ENCODE peak calls at places on chromosomes 4 and X, in ten cellular contexts. I is cardiac muscle cell, A is A549, B is lower leg skin, P is AG09309, K is endodermal cell, R is pancreas, W is PC-3, Y is astrocyte, G is transverse colon. C is an unnamed sample.

GRCh38 chr4:173420324-173420752 is 21.4 kb upstream of the SCRG1 start:
- DNase-seq in I (peak), A (no peak), B (no peak), P (no peak), K (no peak), R (no peak), W (peak), Y (no peak), G (no peak), C (no peak)

GRCh38 chrX:45134303-45134702 is 66.4 kb downstream of the DIPK2B start:
- DNase-seq in I (peak), A (no peak), B (no peak), P (no peak), K (no peak), R (no peak), W (no peak), Y (no peak), G (no peak), C (no peak)

GRCh38 chr4:96974295-96974694 is 1134.4 kb downstream of the PDHA2 start:
- DNase-seq in I (no peak), A (no peak), B (no peak), P (no peak), K (no peak), R (no peak), W (no peak), Y (no peak), G (no peak), C (no peak)

GRCh38 chr4:173367946-173368345 is 2.8 kb upstream of the SAP30 start:
- DNase-seq in I (peak), A (no peak), B (no peak), P (no peak), K (no peak), R (no peak), W (peak), Y (peak), G (no peak), C (peak)

GRCh38 chr4:6892190-6892908 is 17.3 kb upstream of the TBC1D14 start:
- DNase-seq in I (peak), A (peak), B (peak), P (no peak), K (peak), R (no peak), W (peak), Y (peak), G (peak), C (no peak)

GRCh38 chr4:41418444-41418843 is 119.5 kb upstream of the LIMCH1 start:
- DNase-seq in I (peak), A (no peak), B (no peak), P (peak), K (peak), R (no peak), W (peak), Y (peak), G (peak), C (peak)

GRCh38 chr4:151408630-151409469 is at the start of gene FHIP1A:
- DNase-seq in I (peak), A (peak), B (peak), P (no peak), K (peak), R (peak), W (peak), Y (peak), G (peak), C (peak)

GRCh38 chrX:103488332-103488731 is 31.0 kb downstream of the RAB40A start:
- DNase-seq in I (peak), A (peak), B (no peak), P (no peak), K (no peak), R (no peak), W (peak), Y (no peak), G (no peak), C (no peak)

GRCh38 chrX:102651242-102651967 is at the start of gene GPRASP1:
- DNase-seq in I (peak), A (no peak), B (peak), P (no peak), K (peak), R (peak), W (no peak), Y (peak), G (peak), C (no peak)

GRCh38 chrX:50045808-50046207 is 123.4 kb downstream of the CLCN5 start:
- DNase-seq in I (no peak), A (no peak), B (no peak), P (no peak), K (no peak), R (no peak), W (no peak), Y (no peak), G (no peak), C (no peak)
- H3K4me3 ChIP-seq in I (no peak), A (no peak), B (no peak), P (no peak), K (no peak), R (no peak), W (no peak), Y (no peak), G (no peak), C (no peak)

DNA sequence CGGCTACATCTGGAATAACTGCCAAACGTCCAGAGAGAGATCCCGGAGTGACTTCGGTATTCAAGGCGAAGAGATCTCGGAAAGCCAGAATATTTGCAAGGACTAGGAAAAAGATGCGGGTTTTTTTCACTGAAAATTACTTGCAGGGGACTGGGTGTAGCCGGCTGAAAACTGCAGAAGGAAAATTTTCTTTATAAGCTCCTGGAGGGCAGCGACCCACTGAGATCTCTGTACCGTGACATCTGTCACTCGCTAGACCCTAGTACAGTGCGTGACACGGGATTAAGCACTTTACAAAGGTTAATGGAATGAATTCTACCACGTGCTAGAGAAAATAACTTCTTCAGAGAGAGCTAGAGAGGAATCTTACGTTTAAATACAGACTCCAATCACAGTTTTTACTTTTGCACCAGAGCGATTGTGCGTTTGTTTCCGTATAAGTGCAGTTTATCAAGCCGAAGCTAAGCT is 1.1 kb upstream of the LCORL start:
- DNase-seq in I (peak), A (no peak), B (no peak), P (no peak), K (no peak), R (no peak), W (no peak), Y (no peak), G (no peak), C (no peak)
- H3K4me3 ChIP-seq in I (peak), A (peak), B (peak), P (peak), K (peak), R (peak), W (peak), Y (peak), G (peak), C (peak)

GRCh38 chrX:122880952-122881351 is 303.1 kb upstream of the GRIA3 start:
- DNase-seq in I (no peak), A (no peak), B (no peak), P (no peak), K (peak), R (no peak), W (no peak), Y (no peak), G (no peak), C (no peak)

DNA sequence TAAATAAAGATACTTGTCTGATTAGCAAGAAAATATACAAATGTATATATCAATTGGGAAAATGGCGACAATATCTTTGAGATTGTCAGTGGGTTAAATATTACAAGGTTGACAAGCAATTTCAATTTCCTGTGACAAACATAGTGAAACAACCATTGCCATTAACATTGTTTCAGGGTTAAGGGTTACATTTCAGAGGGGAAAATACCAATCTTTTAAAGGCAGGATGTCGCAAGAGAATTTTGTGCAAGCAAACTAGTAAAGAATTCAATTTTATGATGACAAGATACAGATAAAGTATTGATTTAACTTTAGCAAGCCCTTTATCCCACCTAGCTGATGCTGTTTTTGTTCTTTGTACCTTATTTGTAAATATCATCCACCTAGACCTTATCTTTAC is 305.8 kb upstream of the GRIA3 start:
- DNase-seq in I (no peak), A (no peak), B (no peak), P (no peak), K (no peak), R (no peak), W (no peak), Y (no peak), G (no peak), C (no peak)
- H3K4me3 ChIP-seq in I (no peak), A (no peak), B (no peak), P (no peak), K (no peak), R (no peak), W (no peak), Y (no peak), G (no peak), C (no peak)

GRCh38 chr4:89049853-89050252 is 7.1 kb downstream of the FAM13A start:
- DNase-seq in I (no peak), A (no peak), B (no peak), P (no peak), K (no peak), R (no peak), W (no peak), Y (no peak), G (no peak), C (no peak)

GRCh38 chr4:89054627-89055026 is 2.4 kb downstream of the FAM13A start:
- DNase-seq in I (no peak), A (no peak), B (no peak), P (no peak), K (no peak), R (no peak), W (no peak), Y (no peak), G (no peak), C (no peak)

GRCh38 chr4:89056953-89057398 is at the start of gene FAM13A:
- DNase-seq in I (peak), A (peak), B (peak), P (peak), K (peak), R (peak), W (peak), Y (peak), G (peak), C (peak)

GRCh38 chr4:89056292-89056952 is 563 bp downstream of the FAM13A start:
- DNase-seq in I (no peak), A (no peak), B (no peak), P (no peak), K (no peak), R (no peak), W (no peak), Y (no peak), G (no peak), C (no peak)

DNA sequence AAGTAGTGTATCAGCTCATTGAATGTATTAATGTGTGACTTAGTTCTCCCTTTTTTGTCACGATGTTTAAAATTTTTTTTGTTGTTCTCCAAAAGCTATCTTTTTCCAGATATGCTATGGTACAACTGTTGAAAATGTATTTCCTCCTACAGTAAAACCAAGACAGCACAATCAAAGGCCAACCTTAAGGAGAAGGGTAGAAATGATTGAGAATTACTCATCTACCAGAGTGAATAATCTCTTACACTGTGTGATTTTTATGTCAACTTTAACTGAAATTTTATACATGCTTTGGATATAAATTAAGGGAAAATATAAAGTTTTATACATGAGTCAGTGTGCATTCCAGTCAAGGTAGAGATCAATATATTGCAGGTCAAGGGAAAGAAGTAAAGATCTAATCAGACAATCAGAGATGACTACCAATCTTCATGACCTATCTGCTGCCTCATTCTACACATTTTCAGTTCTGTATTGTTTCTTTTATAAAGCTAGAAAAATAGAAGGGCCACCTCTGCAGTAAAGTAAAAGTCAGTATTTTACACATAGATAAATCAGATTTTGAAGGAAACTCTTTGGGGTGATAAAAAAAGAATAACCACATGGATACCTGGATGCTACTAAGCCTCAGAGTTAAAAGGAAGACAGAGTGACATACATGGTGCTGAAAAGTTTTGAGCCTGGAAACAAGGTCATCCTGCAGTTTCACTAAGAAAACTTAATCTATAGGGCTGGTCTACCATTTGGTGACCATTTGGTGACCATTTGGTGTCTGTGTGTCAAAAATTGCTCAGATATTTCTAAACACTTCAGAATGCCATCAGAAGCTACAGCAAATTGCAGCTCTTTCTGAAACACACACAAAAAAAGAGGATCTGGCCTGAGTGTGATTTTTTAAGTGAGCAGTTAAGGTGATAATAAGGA is 1.6 kb downstream of the FAM13A start:
- DNase-seq in I (no peak), A (no peak), B (no peak), P (no peak), K (no peak), R (no peak), W (peak), Y (no peak), G (no peak), C (peak)
- H3K4me3 ChIP-seq in I (peak), A (peak), B (no peak), P (no peak), K (peak), R (peak), W (peak), Y (peak), G (peak), C (peak)

DNA sequence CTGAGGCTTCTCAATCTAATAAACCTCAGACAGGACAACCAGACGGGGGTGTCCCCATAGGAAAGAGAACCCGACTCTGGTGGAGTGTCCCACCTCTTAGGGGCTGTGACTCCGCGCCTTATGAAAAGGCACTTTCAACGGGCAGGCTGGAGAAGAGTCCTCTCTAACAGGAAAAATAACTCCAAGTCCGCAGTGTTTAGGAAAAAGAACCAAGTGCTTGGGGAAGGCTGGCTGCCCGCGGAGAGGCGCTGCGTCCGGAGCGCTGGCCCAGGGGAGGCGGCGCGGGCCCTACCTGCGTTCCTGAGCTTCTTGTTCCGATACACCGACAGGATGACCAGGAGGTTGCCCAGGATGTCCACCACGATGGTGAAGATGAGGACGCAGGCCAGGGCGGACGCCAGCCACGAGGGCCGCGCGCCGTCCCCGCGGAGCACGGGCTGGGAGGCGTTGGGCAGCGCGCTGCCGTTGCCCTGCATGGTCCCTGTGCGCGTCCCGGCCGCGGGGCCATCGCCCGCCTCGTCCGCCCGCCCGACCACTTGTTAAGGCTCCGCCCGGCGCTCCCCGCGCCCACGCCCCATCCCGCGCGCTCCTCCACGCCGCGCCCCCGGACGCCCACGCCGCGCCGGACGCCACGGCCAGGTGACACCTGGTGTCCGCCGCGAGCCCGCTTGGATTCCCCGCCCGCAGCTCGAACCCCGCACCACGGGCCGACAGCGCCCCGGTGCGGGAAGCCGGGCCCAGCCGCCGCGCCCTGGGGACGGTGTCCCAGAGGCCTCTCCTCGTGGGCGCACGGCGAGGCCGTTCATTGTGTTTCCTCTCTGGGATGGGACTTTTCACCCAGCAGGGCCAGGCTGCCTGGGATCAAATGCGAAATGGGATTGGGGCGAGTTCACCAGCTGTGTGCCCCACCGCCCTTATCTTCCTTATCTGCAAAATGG is at the start of gene MTNR1A:
- DNase-seq in I (peak), A (peak), B (no peak), P (no peak), K (peak), R (peak), W (no peak), Y (peak), G (peak), C (no peak)
- H3K4me3 ChIP-seq in I (peak), A (peak), B (peak), P (peak), K (peak), R (peak), W (peak), Y (peak), G (peak), C (peak)

DNA sequence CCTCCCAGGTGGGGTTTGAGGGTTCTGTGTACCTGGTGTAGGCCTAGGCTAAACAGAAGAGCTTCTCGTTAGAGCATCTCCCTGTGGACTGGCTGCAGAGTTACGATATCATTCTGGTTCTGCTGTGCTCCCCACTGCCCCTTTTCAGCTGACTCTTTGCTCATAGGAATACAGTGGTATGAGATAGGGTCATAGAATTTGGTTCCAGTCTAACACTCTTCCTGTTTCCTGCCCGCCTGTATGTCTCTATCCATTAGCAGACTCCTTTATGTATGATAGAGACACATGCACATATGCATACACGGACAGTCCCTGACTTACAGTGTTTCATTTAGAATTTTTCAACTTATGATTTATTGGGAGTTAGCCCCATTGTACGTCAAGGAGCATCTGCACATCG is 15.3 kb downstream of the RNF4 start:
- DNase-seq in I (no peak), A (no peak), B (no peak), P (no peak), K (no peak), R (no peak), W (no peak), Y (no peak), G (no peak), C (no peak)
- H3K4me3 ChIP-seq in I (no peak), A (no peak), B (no peak), P (no peak), K (no peak), R (no peak), W (no peak), Y (no peak), G (no peak), C (no peak)